ENCODE peak calls at places on chromosomes 11 and 22, in seven cellular contexts. One of them, this sample, is unnamed.

GRCh38 chr11:122612123-122612824 is 43.2 kb upstream of the UBASH3B start:
- DNase-seq in cardiac muscle cell: no peak
- DNase-seq in stromal cell of bone marrow: no peak
- DNase-seq in neural crest cell: no peak
- DNase-seq in AG10803: no peak
- DNase-seq in astrocyte: no peak
- DNase-seq in NCI-H774: no peak
- DNase-seq in this sample: no peak

GRCh38 chr11:14644396-14645246 is 1.0 kb downstream of the PDE3B start:
- DNase-seq in cardiac muscle cell: peak
- DNase-seq in stromal cell of bone marrow: no peak
- DNase-seq in neural crest cell: peak
- DNase-seq in AG10803: no peak
- DNase-seq in astrocyte: no peak
- DNase-seq in NCI-H774: no peak
- DNase-seq in this sample: peak

GRCh38 chr22:37807410-37808293 is at the start of gene GCAT:
- DNase-seq in cardiac muscle cell: peak
- DNase-seq in stromal cell of bone marrow: peak
- DNase-seq in neural crest cell: peak
- DNase-seq in AG10803: peak
- DNase-seq in astrocyte: peak
- DNase-seq in NCI-H774: peak
- DNase-seq in this sample: peak

GRCh38 chr11:67300756-67301312 is 2.5 kb upstream of the SSH3 start:
- DNase-seq in cardiac muscle cell: no peak
- DNase-seq in stromal cell of bone marrow: no peak
- DNase-seq in neural crest cell: no peak
- DNase-seq in AG10803: no peak
- DNase-seq in astrocyte: no peak
- DNase-seq in NCI-H774: no peak
- DNase-seq in this sample: no peak

GRCh38 chr11:57940044-57940781 is 83.5 kb upstream of the OR9Q1 start:
- DNase-seq in cardiac muscle cell: no peak
- DNase-seq in stromal cell of bone marrow: no peak
- DNase-seq in neural crest cell: no peak
- DNase-seq in AG10803: no peak
- DNase-seq in astrocyte: no peak
- DNase-seq in NCI-H774: no peak
- DNase-seq in this sample: no peak

GRCh38 chr11:8252388-8252787 is 11.3 kb downstream of the LMO1 start:
- DNase-seq in cardiac muscle cell: no peak
- DNase-seq in stromal cell of bone marrow: no peak
- DNase-seq in neural crest cell: no peak
- DNase-seq in AG10803: no peak
- DNase-seq in astrocyte: no peak
- DNase-seq in NCI-H774: no peak
- DNase-seq in this sample: no peak

GRCh38 chr11:45778341-45778740 is 26.6 kb upstream of the SLC35C1 start:
- DNase-seq in cardiac muscle cell: no peak
- DNase-seq in stromal cell of bone marrow: no peak
- DNase-seq in neural crest cell: no peak
- DNase-seq in AG10803: no peak
- DNase-seq in astrocyte: no peak
- DNase-seq in NCI-H774: no peak
- DNase-seq in this sample: no peak

GRCh38 chr11:3824714-3825472 is 15.9 kb downstream of the RHOG start:
- DNase-seq in cardiac muscle cell: peak
- DNase-seq in stromal cell of bone marrow: no peak
- DNase-seq in neural crest cell: peak
- DNase-seq in AG10803: no peak
- DNase-seq in astrocyte: no peak
- DNase-seq in NCI-H774: no peak
- DNase-seq in this sample: peak

GRCh38 chr11:5986885-5987284 is at the start of gene OR52L1:
- DNase-seq in cardiac muscle cell: no peak
- DNase-seq in stromal cell of bone marrow: no peak
- DNase-seq in neural crest cell: no peak
- DNase-seq in AG10803: no peak
- DNase-seq in astrocyte: no peak
- DNase-seq in NCI-H774: no peak
- DNase-seq in this sample: no peak

GRCh38 chr11:82790723-82791487 is 57.2 kb upstream of the FAM181B start:
- DNase-seq in cardiac muscle cell: peak
- DNase-seq in stromal cell of bone marrow: no peak
- DNase-seq in neural crest cell: no peak
- DNase-seq in AG10803: no peak
- DNase-seq in astrocyte: peak
- DNase-seq in NCI-H774: no peak
- DNase-seq in this sample: peak

GRCh38 chr22:41799486-41800347 is 762 bp upstream of the CCDC134 start:
- DNase-seq in cardiac muscle cell: peak
- DNase-seq in stromal cell of bone marrow: no peak
- DNase-seq in neural crest cell: peak
- DNase-seq in AG10803: peak
- DNase-seq in astrocyte: no peak
- DNase-seq in NCI-H774: no peak
- DNase-seq in this sample: peak

GRCh38 chr11:45287316-45287903 is 1.3 kb upstream of the SYT13 start:
- DNase-seq in cardiac muscle cell: no peak
- DNase-seq in stromal cell of bone marrow: no peak
- DNase-seq in neural crest cell: no peak
- DNase-seq in AG10803: no peak
- DNase-seq in astrocyte: no peak
- DNase-seq in NCI-H774: no peak
- DNase-seq in this sample: no peak

GRCh38 chr22:32413715-32414114 is 1.7 kb upstream of the RTCB start:
- DNase-seq in cardiac muscle cell: peak
- DNase-seq in stromal cell of bone marrow: no peak
- DNase-seq in neural crest cell: no peak
- DNase-seq in AG10803: peak
- DNase-seq in astrocyte: peak
- DNase-seq in NCI-H774: no peak
- DNase-seq in this sample: peak

GRCh38 chr22:33274214-33274828 is 216.1 kb upstream of the SYN3 start:
- DNase-seq in cardiac muscle cell: peak
- DNase-seq in stromal cell of bone marrow: no peak
- DNase-seq in neural crest cell: peak
- DNase-seq in AG10803: peak
- DNase-seq in astrocyte: no peak
- DNase-seq in NCI-H774: no peak
- DNase-seq in this sample: peak

GRCh38 chr11:19988598-19988997 is 171.7 kb downstream of the DBX1 start:
- DNase-seq in cardiac muscle cell: peak
- DNase-seq in stromal cell of bone marrow: peak
- DNase-seq in neural crest cell: no peak
- DNase-seq in AG10803: peak
- DNase-seq in astrocyte: peak
- DNase-seq in NCI-H774: no peak
- DNase-seq in this sample: peak

GRCh38 chr11:33182246-33182878 is 21.1 kb upstream of the CSTF3 start:
- DNase-seq in cardiac muscle cell: no peak
- DNase-seq in stromal cell of bone marrow: no peak
- DNase-seq in neural crest cell: no peak
- DNase-seq in AG10803: no peak
- DNase-seq in astrocyte: no peak
- DNase-seq in NCI-H774: no peak
- DNase-seq in this sample: no peak

GRCh38 chr11:2933376-2934056 is 4.3 kb upstream of the PHLDA2 start:
- DNase-seq in cardiac muscle cell: peak
- DNase-seq in stromal cell of bone marrow: peak
- DNase-seq in neural crest cell: no peak
- DNase-seq in AG10803: peak
- DNase-seq in astrocyte: peak
- DNase-seq in NCI-H774: no peak
- DNase-seq in this sample: peak

GRCh38 chr11:12280838-12281565 is 96.4 kb upstream of the PARVA start:
- DNase-seq in cardiac muscle cell: no peak
- DNase-seq in stromal cell of bone marrow: no peak
- DNase-seq in neural crest cell: no peak
- DNase-seq in AG10803: no peak
- DNase-seq in astrocyte: peak
- DNase-seq in NCI-H774: no peak
- DNase-seq in this sample: no peak

GRCh38 chr11:123757976-123758375 is 3.7 kb upstream of the OR6X1 start:
- DNase-seq in cardiac muscle cell: no peak
- DNase-seq in stromal cell of bone marrow: no peak
- DNase-seq in neural crest cell: no peak
- DNase-seq in AG10803: no peak
- DNase-seq in astrocyte: no peak
- DNase-seq in NCI-H774: no peak
- DNase-seq in this sample: no peak

GRCh38 chr11:128302425-128303186 is 284.8 kb downstream of the ETS1 start:
- DNase-seq in cardiac muscle cell: no peak
- DNase-seq in stromal cell of bone marrow: no peak
- DNase-seq in neural crest cell: no peak
- DNase-seq in AG10803: no peak
- DNase-seq in astrocyte: no peak
- DNase-seq in NCI-H774: no peak
- DNase-seq in this sample: no peak

GRCh38 chr11:20360650-20361049 is 2.9 kb upstream of the HTATIP2 start:
- DNase-seq in cardiac muscle cell: peak
- DNase-seq in stromal cell of bone marrow: peak
- DNase-seq in neural crest cell: no peak
- DNase-seq in AG10803: peak
- DNase-seq in astrocyte: no peak
- DNase-seq in NCI-H774: no peak
- DNase-seq in this sample: peak

GRCh38 chr11:57335343-57336110 is at the start of gene SSRP1:
- DNase-seq in cardiac muscle cell: peak
- DNase-seq in stromal cell of bone marrow: peak
- DNase-seq in neural crest cell: peak
- DNase-seq in AG10803: peak
- DNase-seq in astrocyte: peak
- DNase-seq in NCI-H774: peak
- DNase-seq in this sample: peak

GRCh38 chr11:70661763-70662501 is 263.6 kb downstream of the CTTN start:
- DNase-seq in cardiac muscle cell: peak
- DNase-seq in stromal cell of bone marrow: peak
- DNase-seq in neural crest cell: peak
- DNase-seq in AG10803: peak
- DNase-seq in astrocyte: peak
- DNase-seq in NCI-H774: no peak
- DNase-seq in this sample: peak

GRCh38 chr22:32058656-32059280 is 15.7 kb downstream of the SLC5A1 start:
- DNase-seq in cardiac muscle cell: peak
- DNase-seq in stromal cell of bone marrow: no peak
- DNase-seq in neural crest cell: no peak
- DNase-seq in AG10803: peak
- DNase-seq in astrocyte: no peak
- DNase-seq in NCI-H774: no peak
- DNase-seq in this sample: peak

GRCh38 chr22:36238348-36239149 is 778 bp downstream of the APOL2 start:
- DNase-seq in cardiac muscle cell: peak
- DNase-seq in stromal cell of bone marrow: no peak
- DNase-seq in neural crest cell: no peak
- DNase-seq in AG10803: no peak
- DNase-seq in astrocyte: no peak
- DNase-seq in NCI-H774: no peak
- DNase-seq in this sample: no peak

GRCh38 chr22:45934659-45935341 is 42.2 kb downstream of the WNT7B start:
- DNase-seq in cardiac muscle cell: peak
- DNase-seq in stromal cell of bone marrow: peak
- DNase-seq in neural crest cell: no peak
- DNase-seq in AG10803: peak
- DNase-seq in astrocyte: peak
- DNase-seq in NCI-H774: no peak
- DNase-seq in this sample: peak

GRCh38 chr11:19872526-19873135 is 160.0 kb downstream of the NAV2 start:
- DNase-seq in cardiac muscle cell: no peak
- DNase-seq in stromal cell of bone marrow: no peak
- DNase-seq in neural crest cell: no peak
- DNase-seq in AG10803: no peak
- DNase-seq in astrocyte: no peak
- DNase-seq in NCI-H774: peak
- DNase-seq in this sample: no peak

GRCh38 chr11:72373163-72373562 is 61.2 kb downstream of the CLPB start:
- DNase-seq in cardiac muscle cell: no peak
- DNase-seq in stromal cell of bone marrow: no peak
- DNase-seq in neural crest cell: no peak
- DNase-seq in AG10803: no peak
- DNase-seq in astrocyte: no peak
- DNase-seq in NCI-H774: peak
- DNase-seq in this sample: no peak

GRCh38 chr11:1825039-1825740 is 9.6 kb upstream of the SYT8 start:
- DNase-seq in cardiac muscle cell: peak
- DNase-seq in stromal cell of bone marrow: no peak
- DNase-seq in neural crest cell: peak
- DNase-seq in AG10803: no peak
- DNase-seq in astrocyte: no peak
- DNase-seq in NCI-H774: no peak
- DNase-seq in this sample: no peak

GRCh38 chr22:25551396-25551795 is 13.1 kb upstream of the GRK3 start:
- DNase-seq in cardiac muscle cell: peak
- DNase-seq in stromal cell of bone marrow: no peak
- DNase-seq in neural crest cell: no peak
- DNase-seq in AG10803: peak
- DNase-seq in astrocyte: peak
- DNase-seq in NCI-H774: no peak
- DNase-seq in this sample: peak

GRCh38 chr11:111878385-111878765 is 590 bp downstream of the FDXACB1 start:
- DNase-seq in cardiac muscle cell: peak
- DNase-seq in stromal cell of bone marrow: no peak
- DNase-seq in neural crest cell: no peak
- DNase-seq in AG10803: no peak
- DNase-seq in astrocyte: no peak
- DNase-seq in NCI-H774: no peak
- DNase-seq in this sample: peak

GRCh38 chr22:47618180-47618579 is 855.7 kb downstream of the TBC1D22A start:
- DNase-seq in cardiac muscle cell: no peak
- DNase-seq in stromal cell of bone marrow: no peak
- DNase-seq in neural crest cell: no peak
- DNase-seq in AG10803: no peak
- DNase-seq in astrocyte: no peak
- DNase-seq in NCI-H774: no peak
- DNase-seq in this sample: no peak